ENCODE peak calls at places on chromosomes 1 and 21, in five cellular contexts. E, K, G, A and W are unnamed samples.

GRCh38 chr1:181086926-181087325 is 1.6 kb upstream of the IER5 start:
- DNase-seq in A (no peak), K (no peak), E (no peak), G (no peak), W (no peak)

GRCh38 chr1:54312874-54313316 is 93.3 kb downstream of the SSBP3 start:
- DNase-seq in G (no peak), A (peak; percentile 33), E (no peak), K (no peak), W (no peak)

GRCh38 chr1:245046764-245047163 is 108.0 kb upstream of the KIF26B start:
- DNase-seq in A (no peak), K (no peak), E (no peak), G (no peak), W (no peak)

GRCh38 chr1:44894591-44894990 is 51.5 kb upstream of the PTCH2 start:
- DNase-seq in E (no peak), A (no peak), K (no peak), G (no peak), W (no peak)

GRCh38 chr1:96979869-96980268 is 258.3 kb downstream of the PTBP2 start:
- DNase-seq in K (no peak), E (no peak), A (no peak), G (no peak), W (no peak)

GRCh38 chr1:93701619-93702018 is 20.0 kb upstream of the BCAR3 start:
- DNase-seq in A (peak; percentile 53), G (no peak), K (no peak), E (no peak), W (peak; percentile 97)

GRCh38 chr1:197633447-197634039 is 141.7 kb downstream of the DENND1B start:
- DNase-seq in K (no peak), A (no peak), E (no peak), G (no peak), W (no peak)

GRCh38 chr1:8374812-8375211 is 56.9 kb downstream of the SLC45A1 start:
- DNase-seq in A (peak; percentile 49), K (no peak), G (no peak), E (peak; percentile 60), W (peak; percentile 24)

GRCh38 chr1:204212715-204213114 is 1.1 kb downstream of the GOLT1A start:
- DNase-seq in G (no peak), A (no peak), E (no peak), K (no peak), W (no peak)

GRCh38 chr1:101945884-101946283 is 50.8 kb downstream of the OLFM3 start:
- DNase-seq in G (no peak), K (no peak), A (no peak), E (no peak), W (no peak)

GRCh38 chr1:20425622-20426021 is 60.4 kb downstream of the CAMK2N1 start:
- DNase-seq in A (no peak), G (no peak), E (no peak), K (no peak), W (no peak)

GRCh38 chr1:165408518-165408917 is 36.4 kb downstream of the RXRG start:
- DNase-seq in K (no peak), E (peak; percentile 66), G (no peak), A (peak; percentile 55), W (peak; percentile 45)

GRCh38 chr21:43718872-43719747 is at the start of gene PDXK:
- DNase-seq in A (peak; percentile 67), E (peak; percentile 98), K (peak; percentile 90), G (peak; percentile 35), W (peak; percentile 46)
- TF ChIP-seq CEBPB in A (peak; percentile 71), E (peak; percentile 78), K (peak; percentile 50), G (no peak), W (no peak)

GRCh38 chr1:157272899-157273774 is 134.9 kb upstream of the ETV3 start:
- DNase-seq in A (no peak), K (peak; percentile 52), G (no peak), E (peak; percentile 48), W (no peak)

GRCh38 chr1:157274698-157275534 is 136.7 kb upstream of the ETV3 start:
- DNase-seq in E (peak; percentile 33), G (no peak), A (no peak), K (no peak), W (no peak)

GRCh38 chr1:157277281-157277680 is 139.1 kb upstream of the ETV3 start:
- DNase-seq in E (no peak), G (no peak), K (no peak), A (no peak), W (no peak)

GRCh38 chr1:157279157-157280140 is 141.3 kb upstream of the ETV3 start:
- DNase-seq in G (no peak), K (no peak), E (peak; percentile 65), A (no peak), W (no peak)

DNA sequence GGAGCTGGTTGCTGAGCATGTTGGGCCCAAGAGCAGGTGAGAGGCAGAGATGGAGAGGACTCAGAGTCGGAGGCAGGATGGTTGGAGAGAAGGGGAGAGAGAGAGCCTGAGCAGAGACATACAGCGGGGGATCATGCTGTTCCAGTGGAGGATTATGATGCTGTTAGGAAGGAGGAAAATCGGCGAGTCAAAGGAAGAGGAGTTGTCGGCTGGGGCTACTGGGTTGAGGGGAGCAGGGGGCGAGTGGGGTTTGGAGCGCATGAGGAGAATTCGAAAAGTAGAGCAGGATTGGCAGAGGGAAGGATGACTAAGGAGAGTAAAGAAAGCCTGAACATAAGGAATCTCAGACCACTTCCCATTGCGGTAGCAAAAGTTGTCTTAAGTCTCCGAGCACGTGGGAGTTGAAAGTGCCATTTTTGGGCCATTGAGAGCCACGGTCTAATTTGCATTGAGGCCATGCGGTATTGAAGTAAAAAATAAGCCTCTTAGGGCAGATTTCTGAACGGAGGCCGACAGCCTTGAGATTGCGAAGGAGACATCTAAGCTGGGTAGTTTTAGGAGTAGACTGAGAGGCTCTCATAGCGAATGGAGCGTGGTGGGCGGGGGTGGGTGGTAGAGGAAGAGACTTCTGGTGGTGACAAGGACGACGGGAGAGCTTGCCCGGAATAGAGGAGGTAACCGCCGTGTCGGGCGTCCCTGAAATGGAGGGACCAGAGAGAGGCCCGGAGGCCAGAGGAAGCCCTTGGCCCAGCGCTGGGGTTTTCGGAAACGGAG is 140.4 kb upstream of the ETV3 start:
- DNase-seq in G (no peak), K (no peak), A (no peak), E (peak; percentile 40), W (no peak)
- TF ChIP-seq EZH2 in G (no peak), K (no peak), A (no peak), E (no peak), W (no peak)

GRCh38 chr1:57160594-57160993 is 194.8 kb upstream of the C8B start:
- DNase-seq in K (no peak), A (no peak), E (no peak), G (no peak), W (no peak)
- TF ChIP-seq YY1 in K (no peak), A (no peak), E (no peak), G (no peak), W (no peak)

GRCh38 chr1:231867607-231868006 is 241.0 kb downstream of the DISC1 start:
- DNase-seq in K (no peak), A (no peak), E (no peak), G (no peak), W (no peak)

GRCh38 chr1:231871471-231871870 is 244.9 kb downstream of the DISC1 start:
- DNase-seq in E (no peak), K (no peak), G (no peak), A (no peak), W (no peak)

GRCh38 chr1:231871878-231872277 is 245.3 kb downstream of the DISC1 start:
- DNase-seq in G (no peak), A (no peak), K (no peak), E (no peak), W (no peak)

GRCh38 chr1:231866392-231867331 is 240.1 kb downstream of the DISC1 start:
- DNase-seq in E (peak; percentile 63), K (peak; percentile 71), A (peak; percentile 36), G (no peak), W (peak; percentile 23)

DNA sequence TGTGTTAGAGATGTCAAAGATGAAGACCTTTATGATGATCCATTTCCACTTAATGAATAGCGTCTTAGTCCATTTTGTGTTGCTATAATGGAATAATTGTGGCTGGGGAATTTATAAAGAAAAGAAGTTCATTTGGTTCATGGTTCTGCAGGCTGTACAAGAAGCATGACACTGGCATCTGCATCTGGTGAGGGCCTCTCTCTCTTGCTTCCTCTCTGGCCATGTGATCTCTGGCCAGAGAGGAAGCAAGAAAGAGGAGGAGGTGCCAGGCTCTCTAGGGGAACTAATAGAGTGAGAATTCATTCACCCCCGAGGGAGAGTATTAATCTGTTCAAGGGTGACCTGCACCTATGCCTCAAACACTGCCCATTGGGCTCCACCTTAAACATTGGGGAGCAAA is 242.8 kb downstream of the DISC1 start:
- DNase-seq in K (no peak), E (no peak), A (no peak), G (no peak), W (no peak)
- TF ChIP-seq CEBPB in K (no peak), E (no peak), A (no peak), G (no peak), W (no peak)

GRCh38 chr1:30817083-30817450 is 59.5 kb upstream of the LAPTM5 start:
- DNase-seq in K (no peak), G (no peak), E (no peak), A (no peak), W (no peak)
- TF ChIP-seq EZH2 in K (no peak), G (no peak), E (no peak), A (no peak), W (no peak)

GRCh38 chr1:15799928-15800835 is 7.3 kb downstream of the UQCRHL start:
- DNase-seq in A (peak; percentile 98), E (peak; percentile 85), G (no peak), K (peak; percentile 62), W (peak; percentile 85)

GRCh38 chr1:15797614-15798390 is 9.6 kb downstream of the UQCRHL start:
- DNase-seq in G (no peak), K (no peak), E (peak; percentile 8), A (no peak), W (no peak)

GRCh38 chr1:15796086-15796462 is 11.4 kb downstream of the UQCRHL start:
- DNase-seq in K (no peak), G (no peak), E (peak; percentile 10), A (no peak), W (no peak)

GRCh38 chr1:15802234-15802965 is 5.0 kb downstream of the UQCRHL start:
- DNase-seq in E (peak; percentile 6), G (no peak), K (no peak), A (no peak), W (no peak)

GRCh38 chr1:15799004-15799867 is 8.2 kb downstream of the UQCRHL start:
- DNase-seq in E (peak; percentile 22), A (peak; percentile 61), K (no peak), G (no peak), W (peak; percentile 83)
- TF ChIP-seq YY1 in E (no peak), A (no peak), K (no peak), G (no peak), W (peak; percentile 30)

DNA sequence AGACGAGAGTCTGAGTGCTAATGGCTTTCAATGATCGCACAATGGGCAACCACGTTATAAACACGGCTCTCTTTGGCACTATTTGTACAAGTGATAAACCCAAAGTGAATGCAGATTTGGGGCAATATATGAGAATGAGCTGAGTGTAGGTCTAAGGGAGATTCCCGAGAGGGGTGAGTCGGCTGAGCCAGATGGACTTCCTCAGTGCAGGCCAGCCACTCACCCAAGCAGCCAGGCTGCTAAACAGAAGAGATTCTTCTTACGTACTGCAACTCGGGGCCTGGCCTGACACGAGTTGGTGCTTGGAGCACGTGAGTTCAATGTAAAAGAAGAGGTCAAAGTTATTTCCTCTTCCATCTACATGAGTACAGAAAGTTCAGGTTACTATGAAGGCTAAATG is 6.2 kb upstream of the MIXL1 start:
- DNase-seq in G (no peak), K (no peak), A (no peak), E (no peak), W (no peak)
- TF ChIP-seq CEBPB in G (no peak), K (no peak), A (no peak), E (no peak), W (no peak)